ENCODE peak calls at places on chromosomes 11 and 22, in four cellular contexts. D is ureter; E is NCI-H1694 treated with DMSO at 0.1 percent for 48 hours; I is CD4-positive, alpha-beta T cell. X is an unnamed sample.

GRCh38 chr11:126637800-126638175 is 282.3 kb downstream of the ST3GAL4 start:
- DNase-seq in D (no peak), E (no peak), I (no peak), X (peak)

GRCh38 chr22:35315855-35316745 is 16.4 kb downstream of the TOM1 start:
- DNase-seq in D (no peak), E (no peak), I (no peak), X (no peak)

GRCh38 chr22:20243545-20244249 is 24.4 kb downstream of the RTN4R start:
- DNase-seq in D (peak), E (peak), I (peak), X (peak)

GRCh38 chr22:42711895-42712837 is 8.5 kb downstream of the A4GALT start:
- DNase-seq in D (no peak), E (no peak), I (no peak), X (no peak)

GRCh38 chr22:36360871-36361383 is 26.8 kb downstream of the MYH9 start:
- DNase-seq in D (no peak), E (no peak), I (no peak), X (no peak)

GRCh38 chr11:117809236-117810055 is 12.4 kb upstream of the DSCAML1 start:
- DNase-seq in D (peak), E (no peak), I (peak), X (peak)

GRCh38 chr22:42007922-42008321 is 9.3 kb downstream of the WBP2NL start:
- DNase-seq in D (no peak), E (no peak), I (no peak), X (no peak)

GRCh38 chr22:42959472-42960145 is 55.3 kb downstream of the PACSIN2 start:
- DNase-seq in D (peak), E (no peak), I (no peak), X (peak)

GRCh38 chr22:19634576-19634975 is 79.7 kb upstream of the SEPTIN5 start:
- DNase-seq in D (no peak), E (no peak), I (no peak), X (no peak)

GRCh38 chr11:112635338-112635737 is 325.9 kb upstream of the NCAM1 start:
- DNase-seq in D (no peak), E (no peak), I (no peak), X (no peak)

GRCh38 chr11:12765428-12765827 is 91.2 kb downstream of the TEAD1 start:
- DNase-seq in D (no peak), E (peak), I (no peak), X (no peak)

GRCh38 chr11:115605397-115606222 is 101.4 kb upstream of the CADM1 start:
- DNase-seq in D (no peak), E (no peak), I (no peak), X (no peak)

GRCh38 chr11:35841733-35842132 is 102.1 kb upstream of the LDLRAD3 start:
- DNase-seq in D (no peak), E (no peak), I (no peak), X (no peak)

GRCh38 chr22:22508274-22509176 is at the start of gene ZNF280B:
- DNase-seq in D (peak), E (no peak), I (peak), X (peak)

GRCh38 chr11:78147807-78148206 is 8.4 kb upstream of the ALG8 start:
- DNase-seq in D (no peak), E (no peak), I (no peak), X (no peak)